ENCODE peak calls at places on chromosomes 4 and X, in nine cellular contexts. Y is naive thymus-derived CD4-positive, alpha-beta T cell; O is fibroblast of lung; D is AG04450; W is HCT116; H is CD8-positive, alpha-beta T cell; K is K562; L is tibial nerve; C is left lung. F is an unnamed sample.

GRCh38 chr4:6338175-6338950 is 68.7 kb downstream of the WFS1 start:
- DNase-seq in Y (no peak), O (no peak), D (no peak), W (no peak), H (no peak), K (no peak), L (no peak), C (no peak), F (peak; percentile 41)

GRCh38 chr4:150012851-150013360 is 65.3 kb upstream of the DCLK2 start:
- DNase-seq in Y (no peak), O (no peak), D (no peak), W (no peak), H (no peak), K (no peak), L (no peak), C (no peak), F (no peak)

GRCh38 chr4:39621582-39621981 is 17.1 kb downstream of the SMIM14 start:
- DNase-seq in Y (no peak), O (peak; percentile 69), D (no peak), W (peak; percentile 51), H (no peak), K (no peak), L (no peak), C (peak; percentile 77), F (peak; percentile 55)

GRCh38 chrX:6163761-6164160 is 64.9 kb downstream of the NLGN4X start:
- DNase-seq in Y (no peak), O (no peak), D (no peak), W (no peak), H (no peak), K (no peak), L (no peak), C (no peak), F (no peak)

GRCh38 chr4:3656441-3657376 is 109.5 kb upstream of the ADRA2C start:
- DNase-seq in Y (no peak), O (no peak), D (no peak), W (no peak), H (peak; percentile 1), K (no peak), L (no peak), C (no peak), F (no peak)

GRCh38 chr4:153166971-153167501 is 37.2 kb upstream of the TRIM2 start:
- DNase-seq in Y (no peak), O (peak; percentile 79), D (no peak), W (no peak), H (no peak), K (no peak), L (no peak), C (no peak), F (no peak)

GRCh38 chrX:55210931-55211677 is 9.0 kb upstream of the PAGE5 start:
- DNase-seq in Y (no peak), O (no peak), D (no peak), W (no peak), H (no peak), K (no peak), L (no peak), C (no peak), F (no peak)

GRCh38 chr4:113069212-113069892 is 19.9 kb downstream of the ANK2 start:
- DNase-seq in Y (no peak), O (peak; percentile 14), D (no peak), W (no peak), H (no peak), K (no peak), L (no peak), C (no peak), F (no peak)

GRCh38 chr4:177367336-177367735 is 57.7 kb downstream of the NEIL3 start:
- DNase-seq in Y (no peak), O (no peak), D (peak; percentile 6), W (no peak), H (no peak), K (no peak), L (no peak), C (no peak), F (no peak)

GRCh38 chrX:68894513-68895338 is 65.9 kb downstream of the EFNB1 start:
- DNase-seq in Y (no peak), O (peak; percentile 47), D (no peak), W (no peak), H (no peak), K (peak; percentile 12), L (peak; percentile 30), C (peak; percentile 71), F (peak; percentile 67)

GRCh38 chrX:132044953-132045352 is 21.9 kb downstream of the STK26 start:
- DNase-seq in Y (no peak), O (no peak), D (no peak), W (no peak), H (no peak), K (peak; percentile 22), L (no peak), C (no peak), F (no peak)

GRCh38 chrX:132040066-132040465 is 17.0 kb downstream of the STK26 start:
- DNase-seq in Y (no peak), O (no peak), D (no peak), W (no peak), H (no peak), K (no peak), L (no peak), C (no peak), F (no peak)

GRCh38 chrX:132037479-132037993 is 14.4 kb downstream of the STK26 start:
- DNase-seq in Y (no peak), O (no peak), D (no peak), W (no peak), H (no peak), K (no peak), L (no peak), C (no peak), F (no peak)

GRCh38 chrX:132043977-132044376 is 20.9 kb downstream of the STK26 start:
- DNase-seq in Y (no peak), O (no peak), D (no peak), W (no peak), H (no peak), K (no peak), L (no peak), C (no peak), F (no peak)

DNA sequence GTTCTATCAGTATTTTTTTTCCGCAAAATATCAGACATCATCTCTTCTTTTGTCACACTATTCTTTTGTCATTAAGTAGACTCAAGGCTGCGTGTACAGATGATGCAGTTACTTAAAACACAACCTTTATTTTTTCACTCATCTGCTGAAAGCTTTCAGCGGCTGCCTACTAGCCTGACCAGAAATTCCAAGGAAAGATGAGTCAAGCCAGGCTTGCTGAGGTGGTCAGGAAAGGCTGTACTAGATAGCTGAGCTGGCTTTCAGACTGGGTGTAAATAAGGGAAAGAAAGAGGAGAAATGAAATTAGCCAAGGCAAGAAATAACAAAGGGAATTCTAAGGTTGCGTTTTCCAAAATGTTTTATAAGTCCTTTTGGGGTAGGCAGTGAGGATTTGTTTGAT is 17.9 kb downstream of the STK26 start:
- DNase-seq in Y (no peak), O (no peak), D (no peak), W (no peak), H (no peak), K (no peak), L (no peak), C (no peak), F (no peak)
- H3K4me3 ChIP-seq in Y (no peak overlapping the region), O (no peak overlapping the region), D (no peak overlapping the region), W (no peak overlapping the region), H (no peak overlapping the region), K (no peak overlapping the region), L (no peak overlapping the region), C (no peak overlapping the region), F (no peak overlapping the region)

DNA sequence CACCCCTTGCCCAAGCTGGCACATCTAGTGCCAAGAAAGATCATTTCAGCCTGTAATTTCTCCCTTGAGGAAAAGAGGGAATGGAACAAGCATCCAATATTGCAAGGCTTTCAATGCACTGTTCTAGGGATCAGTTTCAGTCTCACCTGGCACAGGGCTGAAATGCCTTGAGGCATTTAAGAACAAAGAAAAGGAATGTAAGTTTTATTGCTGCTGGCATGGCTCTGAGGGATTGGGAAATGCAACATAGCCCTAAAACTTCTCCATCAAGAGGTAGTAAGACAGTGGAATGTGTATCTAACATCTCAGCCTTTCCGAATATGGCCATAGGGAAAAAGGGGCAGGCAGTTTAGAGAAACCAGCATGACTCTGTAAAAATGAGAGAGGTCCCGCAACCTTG is 732.6 kb upstream of the LCORL start:
- DNase-seq in Y (no peak), O (no peak), D (no peak), W (no peak), H (no peak), K (no peak), L (no peak), C (no peak), F (no peak)
- H3K27ac ChIP-seq in Y (no peak overlapping the region), O (no peak overlapping the region), D (no peak overlapping the region), W (no peak overlapping the region), H (no peak overlapping the region), K (no peak overlapping the region), L (no peak overlapping the region), C (no peak overlapping the region), F (no peak overlapping the region)

GRCh38 chr4:54061067-54061466 is 3.3 kb downstream of the CHIC2 start:
- DNase-seq in Y (no peak), O (no peak), D (no peak), W (no peak), H (no peak), K (no peak), L (no peak), C (no peak), F (no peak)

GRCh38 chr4:54063737-54064316 is 578 bp downstream of the CHIC2 start:
- DNase-seq in Y (peak; percentile 43), O (no peak), D (no peak), W (no peak), H (peak; percentile 55), K (peak; percentile 33), L (no peak), C (peak; percentile 58), F (peak; percentile 72)

GRCh38 chr4:54063224-54063623 is 1.2 kb downstream of the CHIC2 start:
- DNase-seq in Y (no peak), O (peak; percentile 40), D (no peak), W (no peak), H (no peak), K (no peak), L (no peak), C (no peak), F (no peak)

GRCh38 chr4:54061873-54062272 is 2.5 kb downstream of the CHIC2 start:
- DNase-seq in Y (no peak), O (no peak), D (no peak), W (no peak), H (no peak), K (no peak), L (no peak), C (no peak), F (no peak)

GRCh38 chr4:54062392-54062791 is 2.0 kb downstream of the CHIC2 start:
- DNase-seq in Y (no peak), O (no peak), D (no peak), W (no peak), H (no peak), K (no peak), L (no peak), C (no peak), F (no peak)
- H3K4me3 ChIP-seq in Y (peak overlapping the region; percentile 68), O (peak overlapping the region; percentile 95), D (peak overlapping the region; percentile 88), W (no peak overlapping the region), H (peak overlapping the region; percentile 99), K (peak overlapping the region; percentile 92), L (peak overlapping the region; percentile 96), C (no peak overlapping the region), F (peak overlapping the region; percentile 90)

GRCh38 chrX:15906544-15906943 is 51.9 kb upstream of the AP1S2 start:
- DNase-seq in Y (no peak), O (peak; percentile 8), D (no peak), W (no peak), H (no peak), K (no peak), L (no peak), C (no peak), F (no peak)

GRCh38 chrX:15908891-15909290 is 54.3 kb upstream of the AP1S2 start:
- DNase-seq in Y (no peak), O (no peak), D (no peak), W (no peak), H (no peak), K (no peak), L (no peak), C (no peak), F (no peak)

GRCh38 chrX:15903186-15903681 is 48.6 kb upstream of the AP1S2 start:
- DNase-seq in Y (no peak), O (no peak), D (no peak), W (no peak), H (no peak), K (no peak), L (no peak), C (no peak), F (no peak)
- H3K27ac ChIP-seq in Y (no peak overlapping the region), O (no peak overlapping the region), D (no peak overlapping the region), W (no peak overlapping the region), H (no peak overlapping the region), K (no peak overlapping the region), L (no peak overlapping the region), C (no peak overlapping the region), F (no peak overlapping the region)

F was measured in lower lobe of right lung.